ENCODE peak calls at places on chromosomes 1 and 21, in six cellular contexts. H is adrenal gland, M is LNCaP clone FGC, C is AG04450, A is body of pancreas, Y is NB4. V is an unnamed sample.

GRCh38 chr1:240663160-240663879 is 51.4 kb upstream of the GREM2 start:
- DNase-seq in A (no peak), C (peak; percentile 30), Y (no peak), M (no peak), H (no peak), V (peak; percentile 54)

GRCh38 chr1:112417985-112418607 is 22.1 kb downstream of the CTTNBP2NL start:
- DNase-seq in Y (no peak), H (no peak), M (no peak), C (no peak), A (no peak), V (no peak)

GRCh38 chr1:115115521-115116161 is 26.3 kb upstream of the TSPAN2 start:
- DNase-seq in H (no peak), M (no peak), A (no peak), C (no peak), Y (no peak), V (no peak)

GRCh38 chr1:111848852-111849545 is 93.3 kb downstream of the DDX20 start:
- DNase-seq in C (no peak), A (no peak), M (no peak), H (no peak), Y (no peak), V (no peak)

GRCh38 chr1:5067251-5067650 is 412.8 kb downstream of the AJAP1 start:
- DNase-seq in Y (no peak), H (no peak), A (no peak), C (no peak), M (no peak), V (no peak)

GRCh38 chr1:91757760-91758545 is 128.0 kb downstream of the TGFBR3 start:
- DNase-seq in A (no peak), C (no peak), H (no peak), Y (no peak), M (no peak), V (peak; percentile 74)

GRCh38 chr1:230739564-230739963 is 7.6 kb upstream of the CAPN9 start:
- DNase-seq in M (no peak), Y (no peak), H (no peak), C (no peak), A (no peak), V (no peak)

GRCh38 chr1:203084588-203085527 is 954 bp downstream of the MYOG start:
- DNase-seq in H (no peak), Y (peak; percentile 44), A (no peak), M (no peak), C (no peak), V (no peak)

GRCh38 chr1:201191723-201192477 is 1.3 kb downstream of the IGFN1 start:
- DNase-seq in A (no peak), C (peak; percentile 61), Y (peak; percentile 48), M (no peak), H (no peak), V (peak; percentile 60)

GRCh38 chr1:27522860-27523665 is 33.1 kb upstream of the WASF2 start:
- DNase-seq in C (no peak), Y (peak; percentile 81), H (peak; percentile 22), A (no peak), M (no peak), V (no peak)

GRCh38 chr1:147245129-147245528 is 2.6 kb downstream of the CHD1L start:
- DNase-seq in C (no peak), A (no peak), H (no peak), M (no peak), Y (peak; percentile 14), V (no peak)

GRCh38 chr1:97864615-97865014 is 56.2 kb downstream of the DPYD start:
- DNase-seq in C (no peak), Y (no peak), H (no peak), A (no peak), M (no peak), V (no peak)

GRCh38 chr1:76066390-76066789 is 8.2 kb upstream of the ST6GALNAC3 start:
- DNase-seq in C (no peak), H (no peak), M (no peak), Y (no peak), A (no peak), V (no peak)

GRCh38 chr1:19620786-19621185 is 23.3 kb upstream of the NBL1 start:
- DNase-seq in H (no peak), A (no peak), C (no peak), M (no peak), Y (no peak), V (peak; percentile 60)

DNA sequence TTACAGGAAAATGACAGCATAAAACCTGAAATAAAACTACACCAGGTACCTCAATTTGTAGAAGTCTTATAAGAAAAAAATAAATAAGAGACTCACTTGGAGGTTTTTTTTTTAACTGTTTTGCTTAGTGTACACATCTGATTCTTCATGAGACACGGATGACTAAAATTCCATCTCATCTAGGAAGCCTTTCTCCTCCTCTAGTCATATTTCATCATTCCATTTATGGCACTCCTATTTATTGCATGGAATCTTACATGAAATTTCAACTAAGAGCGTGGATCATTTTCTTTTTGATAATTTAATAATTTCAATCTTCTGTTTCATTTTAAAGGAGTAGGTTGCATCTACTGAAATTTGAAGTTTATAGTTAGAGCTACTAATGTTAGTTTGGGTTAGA is 1.6 kb upstream of the PTGS2 start:
- DNase-seq in C (no peak), Y (no peak), A (no peak), M (no peak), H (no peak), V (peak; percentile 23)
- H3K4me3 ChIP-seq in C (no peak overlapping the region), Y (no peak overlapping the region), A (no peak overlapping the region), M (no peak overlapping the region), H (no peak overlapping the region), V (peak overlapping the region; percentile 64)

GRCh38 chr21:41589131-41589530 is 81.2 kb upstream of the TMPRSS2 start:
- DNase-seq in M (no peak), A (no peak), H (no peak), Y (no peak), C (no peak), V (no peak)
- TF ChIP-seq CTCF in M (peak; percentile 14), A (no peak), H (no peak), Y (no peak), C (no peak), V (no peak)

GRCh38 chr1:229407206-229408026 is 26.5 kb downstream of the ACTA1 start:
- DNase-seq in H (no peak), M (no peak), C (no peak), A (no peak), Y (no peak), V (no peak)
- H3K4me3 ChIP-seq in H (no peak overlapping the region), M (no peak overlapping the region), C (peak overlapping the region; percentile 32), A (no peak overlapping the region), Y (no peak overlapping the region), V (peak overlapping the region; percentile 28)

DNA sequence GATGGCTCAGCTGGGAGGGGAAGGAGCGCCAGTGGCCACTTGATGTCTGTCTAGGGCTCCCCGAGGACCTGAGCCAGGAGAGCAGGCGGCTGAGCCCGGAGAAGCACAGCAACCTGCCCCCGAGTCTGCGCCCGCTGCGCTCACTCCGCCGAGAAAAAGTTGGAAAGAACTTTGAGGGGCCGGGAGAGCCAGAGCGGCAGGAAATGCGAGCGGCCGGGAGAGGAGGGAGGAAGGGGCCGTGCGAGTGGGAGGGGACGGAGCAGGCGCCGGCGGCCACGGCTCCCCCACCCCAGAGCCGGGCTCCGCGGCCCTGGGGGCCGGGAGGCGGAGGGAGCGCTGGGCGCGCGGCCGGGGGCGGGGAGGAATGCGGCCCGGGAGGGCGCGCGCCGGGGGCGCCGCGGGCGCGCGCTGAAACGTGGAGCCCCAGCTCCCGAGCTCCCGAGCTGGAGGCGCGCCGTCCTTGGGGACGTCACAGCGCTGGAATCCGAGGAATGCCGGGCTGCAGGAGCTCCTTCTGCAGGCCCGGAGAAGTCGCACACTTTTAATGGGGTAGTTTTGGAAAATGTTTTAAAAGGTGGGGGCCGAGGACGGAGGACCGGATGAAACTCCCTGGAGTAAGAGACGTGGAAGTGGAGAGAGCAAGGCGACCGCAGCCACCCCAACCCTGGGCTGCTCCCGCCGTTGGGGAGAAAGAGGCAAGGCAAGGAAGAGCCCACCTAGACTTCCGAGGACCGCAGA is at the start of gene PTPN14:
- DNase-seq in C (peak; percentile 87), Y (peak; percentile 55), M (peak; percentile 47), A (peak; percentile 93), H (peak; percentile 92), V (peak; percentile 80)
- TF ChIP-seq CTCF in C (peak; percentile 51), Y (no peak), M (peak; percentile 39), A (no peak), H (no peak), V (peak; percentile 44)

GRCh38 chr1:247360116-247360898 is 28.6 kb upstream of the ZNF496 start:
- DNase-seq in C (no peak), Y (peak; percentile 77), M (no peak), H (peak; percentile 38), A (no peak), V (no peak)
- H3K4me3 ChIP-seq in C (no peak overlapping the region), Y (peak overlapping the region; percentile 43), M (no peak overlapping the region), H (no peak overlapping the region), A (no peak overlapping the region), V (no peak overlapping the region)

V was measured in AG09309.